ENCODE peak calls at places on chromosomes 4 and X, in four cellular contexts. One of them, this sample, is unnamed.
A peak's percentile ranks its signal among the peaks of the same experiment; 100 is the strongest.

GRCh38 chrX:154348646-154349358 is 25.6 kb downstream of the FLNA start:
- DNase-seq in IMR-90: no peak
- DNase-seq in K562: no peak
- DNase-seq in keratinocyte: no peak
- DNase-seq in this sample: no peak

GRCh38 chrX:38006283-38006682 is at the start of gene SYTL5:
- DNase-seq in IMR-90: no peak
- DNase-seq in K562: peak; percentile 4
- DNase-seq in keratinocyte: no peak
- DNase-seq in this sample: no peak

GRCh38 chr4:179292443-179292842 is 1850.2 kb upstream of the AGA start:
- DNase-seq in IMR-90: no peak
- DNase-seq in K562: no peak
- DNase-seq in keratinocyte: no peak
- DNase-seq in this sample: no peak

GRCh38 chrX:150366951-150367545 is 3.9 kb downstream of the MAMLD1 start:
- DNase-seq in IMR-90: peak; percentile 79
- DNase-seq in K562: no peak
- DNase-seq in keratinocyte: no peak
- DNase-seq in this sample: no peak

GRCh38 chrX:137194164-137194563 is 160.4 kb upstream of the GPR101 start:
- DNase-seq in IMR-90: peak; percentile 21
- DNase-seq in K562: peak; percentile 40
- DNase-seq in keratinocyte: no peak
- DNase-seq in this sample: peak; percentile 5

GRCh38 chr4:153634737-153635353 is 49.2 kb upstream of the TLR2 start:
- DNase-seq in IMR-90: peak; percentile 8
- DNase-seq in K562: peak; percentile 27
- DNase-seq in keratinocyte: no peak
- DNase-seq in this sample: peak; percentile 14

GRCh38 chr4:70838400-70838971 is 1.2 kb downstream of the GRSF1 start:
- DNase-seq in IMR-90: peak; percentile 10
- DNase-seq in K562: no peak
- DNase-seq in keratinocyte: no peak
- DNase-seq in this sample: peak; percentile 29

GRCh38 chr4:174278467-174278866 is 5.0 kb downstream of the FBXO8 start:
- DNase-seq in IMR-90: no peak
- DNase-seq in K562: no peak
- DNase-seq in keratinocyte: no peak
- DNase-seq in this sample: no peak

GRCh38 chr4:173436866-173437265 is 38.0 kb upstream of the SCRG1 start:
- DNase-seq in IMR-90: no peak
- DNase-seq in K562: no peak
- DNase-seq in keratinocyte: no peak
- DNase-seq in this sample: no peak

GRCh38 chr4:184408021-184408710 is 66.2 kb downstream of the IRF2 start:
- DNase-seq in IMR-90: peak; percentile 92
- DNase-seq in K562: no peak
- DNase-seq in keratinocyte: no peak
- DNase-seq in this sample: peak; percentile 21

GRCh38 chrX:147675819-147676218 is 235.9 kb upstream of the FMR1 start:
- DNase-seq in IMR-90: no peak
- DNase-seq in K562: no peak
- DNase-seq in keratinocyte: no peak
- DNase-seq in this sample: no peak
- H3K9me1 ChIP-seq in IMR-90: no peaks in the 10 kb centered on the region
- H3K9me1 ChIP-seq in K562: no peaks in the 10 kb centered on the region
- H3K9me1 ChIP-seq in keratinocyte: no peaks in the 10 kb centered on the region
- H3K9me1 ChIP-seq in this sample: no peaks in the 10 kb centered on the region

GRCh38 chr4:127047930-127048329 is 584.8 kb upstream of the INTU start:
- DNase-seq in IMR-90: peak; percentile 40
- DNase-seq in K562: no peak
- DNase-seq in keratinocyte: no peak
- DNase-seq in this sample: no peak

GRCh38 chr4:127045872-127046271 is 586.9 kb upstream of the INTU start:
- DNase-seq in IMR-90: no peak
- DNase-seq in K562: no peak
- DNase-seq in keratinocyte: no peak
- DNase-seq in this sample: no peak

GRCh38 chr4:127048371-127049085 is 584.2 kb upstream of the INTU start:
- DNase-seq in IMR-90: peak; percentile 34
- DNase-seq in K562: no peak
- DNase-seq in keratinocyte: no peak
- DNase-seq in this sample: no peak

GRCh38 chr4:127055349-127055748 is 577.4 kb upstream of the INTU start:
- DNase-seq in IMR-90: peak; percentile 70
- DNase-seq in K562: no peak
- DNase-seq in keratinocyte: no peak
- DNase-seq in this sample: no peak

GRCh38 chr4:127049506-127049905 is 583.3 kb upstream of the INTU start:
- DNase-seq in IMR-90: peak; percentile 22
- DNase-seq in K562: no peak
- DNase-seq in keratinocyte: no peak
- DNase-seq in this sample: no peak
- H3K27ac ChIP-seq in IMR-90: no peak overlapping the region
- H3K27ac ChIP-seq in K562: no peak overlapping the region
- H3K27ac ChIP-seq in keratinocyte: no peak overlapping the region
- H3K27ac ChIP-seq in this sample: no peak overlapping the region

DNA sequence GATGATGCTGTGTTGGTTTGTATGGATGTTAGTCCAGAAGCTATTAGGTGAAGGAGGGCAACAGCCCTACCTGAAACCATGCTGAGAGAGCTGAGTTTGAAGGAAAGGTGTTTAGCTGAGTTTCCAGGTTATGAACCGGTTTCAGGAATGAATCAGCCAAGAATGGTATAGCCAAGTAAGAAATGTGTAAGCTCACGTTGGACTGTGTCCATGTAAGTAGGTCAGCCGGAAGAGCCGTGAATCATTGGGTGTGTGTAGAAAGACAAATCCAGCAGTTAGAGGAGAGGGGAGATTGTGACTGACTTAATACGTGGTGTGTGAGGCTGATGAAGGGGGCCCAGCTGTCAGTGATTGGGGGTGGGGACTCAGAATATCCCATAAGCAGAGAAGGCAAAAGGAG is 77.2 kb upstream of the SPIN4 start:
- DNase-seq in IMR-90: peak; percentile 8
- DNase-seq in K562: no peak
- DNase-seq in keratinocyte: no peak
- DNase-seq in this sample: no peak
- H2AFZ ChIP-seq in IMR-90: no peak overlapping the region
- H2AFZ ChIP-seq in K562: no peak overlapping the region
- H2AFZ ChIP-seq in keratinocyte: no peak overlapping the region
- H2AFZ ChIP-seq in this sample: no peak overlapping the region

DNA sequence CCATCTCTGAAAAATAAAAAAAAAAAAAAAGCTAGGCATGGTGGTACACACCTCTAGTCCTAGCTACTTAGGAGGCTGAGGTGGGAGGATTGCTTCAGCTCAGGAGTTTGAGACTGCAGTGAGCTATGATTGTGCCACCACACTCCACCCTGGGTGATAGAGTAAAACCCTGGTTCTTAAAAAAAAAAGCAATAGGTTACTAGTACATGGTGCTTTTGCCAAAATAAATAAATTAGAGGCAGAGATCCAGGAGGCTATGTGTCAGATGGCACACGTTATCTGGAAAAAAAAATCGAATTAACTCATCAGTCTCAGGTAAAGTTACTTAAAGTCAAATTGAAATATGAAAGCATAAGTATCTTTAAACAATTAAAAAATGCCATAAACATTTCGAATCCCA is 94.3 kb downstream of the VCX3A start:
- DNase-seq in IMR-90: no peak
- DNase-seq in K562: no peak
- DNase-seq in keratinocyte: no peak
- DNase-seq in this sample: no peak
- H3K9me1 ChIP-seq in IMR-90: no peaks in the 10 kb centered on the region
- H3K9me1 ChIP-seq in K562: no peaks in the 10 kb centered on the region
- H3K9me1 ChIP-seq in keratinocyte: no peaks in the 10 kb centered on the region
- H3K9me1 ChIP-seq in this sample: no peaks in the 10 kb centered on the region

GRCh38 chrX:73562986-73563739 is at the start of gene CHIC1:
- DNase-seq in IMR-90: peak; percentile 66
- DNase-seq in K562: peak; percentile 68
- DNase-seq in keratinocyte: peak; percentile 13
- DNase-seq in this sample: peak; percentile 65
- H3K27ac ChIP-seq in IMR-90: peak within 1 kb of the TSS; percentile 96
- H3K27ac ChIP-seq in K562: peak within 1 kb of the TSS; percentile 50
- H3K27ac ChIP-seq in keratinocyte: peak within 1 kb of the TSS; percentile 70
- H3K27ac ChIP-seq in this sample: peak within 1 kb of the TSS; percentile 71

DNA sequence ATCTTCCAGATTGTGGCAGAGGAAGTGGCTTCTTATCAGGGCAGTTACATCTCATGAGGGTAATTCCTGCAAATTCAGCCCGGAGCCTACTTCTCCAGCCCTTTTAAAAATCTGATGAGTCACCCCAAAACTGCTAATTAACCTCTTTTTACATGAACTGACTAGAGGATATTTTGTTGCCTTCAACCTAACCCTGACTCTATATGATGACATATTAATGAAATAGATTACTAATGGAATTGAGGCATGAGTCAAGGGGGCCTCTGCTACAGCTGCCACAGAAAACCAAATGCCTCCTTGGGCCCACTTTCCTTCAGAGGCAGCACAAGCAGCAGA is 72.5 kb downstream of the QRFPR start:
- DNase-seq in IMR-90: no peak
- DNase-seq in K562: no peak
- DNase-seq in keratinocyte: no peak
- DNase-seq in this sample: no peak
- H2AFZ ChIP-seq in IMR-90: no peak overlapping the region
- H2AFZ ChIP-seq in K562: no peak overlapping the region
- H2AFZ ChIP-seq in keratinocyte: no peak overlapping the region
- H2AFZ ChIP-seq in this sample: no peak overlapping the region

GRCh38 chrX:51857159-51857733 is 36.2 kb upstream of the MAGED1 start:
- DNase-seq in IMR-90: no peak
- DNase-seq in K562: no peak
- DNase-seq in keratinocyte: no peak
- DNase-seq in this sample: no peak
- H3K9me1 ChIP-seq in IMR-90: no peaks in the 10 kb centered on the region
- H3K9me1 ChIP-seq in K562: no peaks in the 10 kb centered on the region
- H3K9me1 ChIP-seq in keratinocyte: no peaks in the 10 kb centered on the region
- H3K9me1 ChIP-seq in this sample: no peaks in the 10 kb centered on the region

DNA sequence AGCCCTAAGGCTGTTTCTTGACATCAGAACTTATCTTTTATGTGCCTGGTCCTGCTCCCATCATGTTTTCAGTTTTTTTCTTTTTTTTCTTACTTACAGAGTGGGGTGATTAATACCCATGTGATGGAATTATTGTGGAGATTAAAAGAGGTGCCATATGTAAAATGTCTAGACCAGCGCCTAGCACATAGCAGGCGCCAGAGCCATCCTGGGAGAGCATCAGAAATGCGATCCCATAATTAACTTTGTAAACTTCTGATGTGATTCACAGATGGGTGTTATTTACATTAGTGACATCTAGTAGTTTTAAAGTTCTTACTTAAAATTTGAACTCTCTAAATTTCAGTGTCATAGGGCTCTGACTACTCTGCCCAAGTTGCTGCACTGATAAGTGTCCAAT is 66.2 kb upstream of the PGRMC2 start:
- DNase-seq in IMR-90: peak; percentile 74
- DNase-seq in K562: no peak
- DNase-seq in keratinocyte: no peak
- DNase-seq in this sample: no peak
- H3K27ac ChIP-seq in IMR-90: peak overlapping the region; percentile 99
- H3K27ac ChIP-seq in K562: no peak overlapping the region
- H3K27ac ChIP-seq in keratinocyte: no peak overlapping the region
- H3K27ac ChIP-seq in this sample: peak overlapping the region; percentile 86

This sample was measured in endothelial cell of umbilical vein.